ENCODE peak calls at places on chromosomes 1 and 21, in six cellular contexts. T is RWPE1; P is lower lobe of right lung; A is SHP77; U is GM12878; G is activated naive CD4-positive, alpha-beta T cell treated with anti-CD3 and anti-CD28 coated beads for 36 hours. V is an unnamed sample.

GRCh38 chr1:109625601-109626560 is 6.2 kb downstream of the AMPD2 start:
- DNase-seq in T (no peak), P (no peak), A (no peak), U (no peak), G (no peak), V (no peak)

GRCh38 chr21:45308211-45309068 is 20.7 kb upstream of the POFUT2 start:
- DNase-seq in T (no peak), P (peak), A (peak), U (no peak), G (no peak), V (no peak)

GRCh38 chr1:153346067-153346723 is 2.4 kb downstream of the PGLYRP4 start:
- DNase-seq in T (no peak), P (no peak), A (no peak), U (no peak), G (no peak), V (no peak)

GRCh38 chr1:53093451-53093754 is 31.4 kb downstream of the PODN start:
- DNase-seq in T (no peak), P (no peak), A (no peak), U (no peak), G (no peak), V (no peak)

GRCh38 chr1:108819878-108820277 is 37.0 kb downstream of the AKNAD1 start:
- DNase-seq in T (no peak), P (no peak), A (no peak), U (no peak), G (no peak), V (no peak)

GRCh38 chr1:19569786-19570185 is 74.3 kb upstream of the NBL1 start:
- DNase-seq in T (no peak), P (no peak), A (no peak), U (no peak), G (no peak), V (no peak)

GRCh38 chr1:50350421-50350820 is 72.8 kb downstream of the DMRTA2 start:
- DNase-seq in T (no peak), P (no peak), A (no peak), U (no peak), G (no peak), V (no peak)

GRCh38 chr1:31880957-31881697 is 57.0 kb downstream of the PTP4A2 start:
- DNase-seq in T (no peak), P (no peak), A (no peak), U (no peak), G (no peak), V (no peak)

GRCh38 chr1:50493710-50494109 is 70.5 kb upstream of the DMRTA2 start:
- DNase-seq in T (no peak), P (no peak), A (peak), U (no peak), G (no peak), V (no peak)

GRCh38 chr1:56317722-56318121 is 261.6 kb downstream of the PLPP3 start:
- DNase-seq in T (no peak), P (no peak), A (no peak), U (no peak), G (no peak), V (no peak)

GRCh38 chr1:10185759-10186158 is 24.6 kb upstream of the KIF1B start:
- DNase-seq in T (no peak), P (no peak), A (no peak), U (no peak), G (no peak), V (no peak)

GRCh38 chr1:109912873-109913272 is 2.2 kb downstream of the CSF1 start:
- DNase-seq in T (no peak), P (no peak), A (no peak), U (no peak), G (no peak), V (no peak)

GRCh38 chr1:168509875-168510594 is 33.8 kb downstream of the XCL2 start:
- DNase-seq in T (no peak), P (no peak), A (no peak), U (peak), G (no peak), V (peak)

GRCh38 chr1:115837386-115837761 is 3.6 kb downstream of the NHLH2 start:
- DNase-seq in T (no peak), P (no peak), A (no peak), U (no peak), G (no peak), V (no peak)

V was measured in GM12864.